ENCODE peak calls at places on chromosomes 12 and 14, in eight cellular contexts. W, D, F, X, P, N, B and E are unnamed samples.
A peak's percentile ranks its signal among the peaks of the same experiment; 100 is the strongest.

GRCh38 chr14:100440758-100441203 is 117.6 kb downstream of the SLC25A47 start:
- DNase-seq in F (no peak), P (no peak), B (no peak), W (no peak), X (no peak), N (no peak), D (no peak), E (no peak)

GRCh38 chr14:93456356-93456755 is 25.6 kb downstream of the UNC79 start:
- DNase-seq in B (peak; percentile 66), X (no peak), P (no peak), F (no peak), N (no peak), D (no peak), W (no peak), E (no peak)

GRCh38 chr12:28132398-28132797 is 57.9 kb upstream of the CCDC91 start:
- DNase-seq in N (no peak), W (no peak), F (no peak), D (no peak), P (no peak), B (no peak), X (no peak), E (no peak)

GRCh38 chr14:28301179-28301578 is 465.4 kb upstream of the FOXG1 start:
- DNase-seq in B (no peak), P (no peak), N (no peak), D (no peak), X (no peak), W (no peak), F (no peak), E (no peak)

GRCh38 chr12:26318661-26319068 is 123.3 kb downstream of the SSPN start:
- DNase-seq in N (no peak), D (no peak), W (peak; percentile 74), F (no peak), P (peak; percentile 35), B (peak; percentile 92), X (no peak), E (no peak)

GRCh38 chr14:45249847-45250575 is 3.0 kb downstream of the MIS18BP1 start:
- DNase-seq in P (no peak), F (no peak), W (peak; percentile 78), B (no peak), D (no peak), X (no peak), N (peak; percentile 86), E (no peak)

GRCh38 chr12:113070117-113070906 is 13.8 kb downstream of the DTX1 start:
- DNase-seq in W (no peak), P (no peak), X (no peak), B (no peak), F (no peak), D (no peak), N (no peak), E (no peak)

GRCh38 chr14:83638725-83639124 is 1891.2 kb upstream of the FLRT2 start:
- DNase-seq in P (no peak), X (no peak), B (no peak), D (no peak), N (no peak), W (no peak), F (no peak), E (no peak)

GRCh38 chr12:102365365-102365764 is 115.0 kb downstream of the IGF1 start:
- DNase-seq in X (no peak), D (no peak), N (no peak), F (no peak), P (no peak), B (no peak), W (no peak), E (no peak)

GRCh38 chr14:45810152-45810872 is 557.3 kb upstream of the MIS18BP1 start:
- DNase-seq in B (no peak), F (no peak), P (no peak), W (no peak), X (no peak), D (no peak), N (no peak), E (no peak)

GRCh38 chr14:38743941-38744611 is 359.0 kb downstream of the SEC23A start:
- DNase-seq in W (no peak), D (no peak), B (no peak), F (no peak), N (no peak), X (no peak), P (no peak), E (no peak)

GRCh38 chr14:36684946-36685345 is 23.3 kb downstream of the PAX9 start:
- DNase-seq in X (no peak), D (no peak), N (no peak), B (no peak), W (no peak), P (no peak), F (no peak), E (no peak)

GRCh38 chr12:98894412-98895085 is 249.5 kb downstream of the APAF1 start:
- DNase-seq in B (no peak), W (no peak), D (no peak), X (peak; percentile 56), F (no peak), P (no peak), N (no peak), E (no peak)

GRCh38 chr12:8780389-8780788 is 42.0 kb upstream of the A2ML1 start:
- DNase-seq in F (no peak), D (no peak), B (peak; percentile 40), P (peak; percentile 10), W (peak; percentile 1), N (no peak), X (no peak), E (no peak)

GRCh38 chr12:51836012-51836832 is 12.3 kb downstream of the FIGNL2 start:
- DNase-seq in W (no peak), B (no peak), P (no peak), D (no peak), F (no peak), X (no peak), N (no peak), E (no peak)

GRCh38 chr14:101027291-101027690 is 123.8 kb upstream of the RTL1 start:
- DNase-seq in B (no peak), P (no peak), W (no peak), N (no peak), D (no peak), X (peak; percentile 23), F (no peak), E (no peak)

GRCh38 chr12:130013771-130014484 is 110.1 kb upstream of the TMEM132D start:
- DNase-seq in P (peak; percentile 57), B (peak; percentile 11), F (no peak), D (peak; percentile 60), X (peak; percentile 84), N (no peak), W (no peak), E (no peak)

GRCh38 chr14:91396959-91397815 is 20.4 kb downstream of the CCDC88C start:
- DNase-seq in D (peak; percentile 45), N (no peak), P (peak; percentile 56), W (no peak), F (no peak), X (no peak), B (no peak), E (no peak)

GRCh38 chr14:75860561-75861160 is 121.1 kb downstream of the TGFB3 start:
- DNase-seq in W (no peak), N (no peak), D (no peak), P (no peak), F (no peak), X (no peak), B (no peak), E (no peak)
- TF ChIP-seq CTCF in W (no peak), N (no peak), D (peak; percentile 16), P (no peak), F (no peak), X (no peak), B (no peak), E (no peak)

DNA sequence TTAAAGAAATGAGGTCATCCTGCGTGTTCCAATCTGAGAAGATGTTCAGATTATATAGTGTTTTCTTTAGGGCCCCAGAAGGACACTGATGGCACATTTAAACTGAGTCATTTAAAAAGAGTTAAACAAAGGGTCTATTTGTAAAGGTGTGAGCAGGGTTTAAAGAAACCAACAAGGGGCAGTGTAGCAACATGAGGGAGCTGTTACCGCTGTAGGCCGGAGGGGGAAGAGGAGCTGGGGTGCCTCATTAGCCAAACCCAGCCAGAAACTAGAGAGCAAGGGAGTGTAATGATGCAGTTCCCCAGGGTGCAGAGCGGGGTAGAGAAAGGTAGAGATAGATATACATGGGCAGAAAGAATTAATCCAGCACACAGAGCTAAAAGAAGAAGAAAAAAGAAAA is 160.4 kb downstream of the TBX5 start:
- DNase-seq in B (no peak), D (no peak), F (no peak), N (no peak), X (no peak), W (no peak), P (no peak), E (no peak)
- TF ChIP-seq CTCF in B (no peak), D (no peak), F (no peak), N (no peak), X (peak; percentile 15), W (peak; percentile 27), P (no peak), E (no peak)

DNA sequence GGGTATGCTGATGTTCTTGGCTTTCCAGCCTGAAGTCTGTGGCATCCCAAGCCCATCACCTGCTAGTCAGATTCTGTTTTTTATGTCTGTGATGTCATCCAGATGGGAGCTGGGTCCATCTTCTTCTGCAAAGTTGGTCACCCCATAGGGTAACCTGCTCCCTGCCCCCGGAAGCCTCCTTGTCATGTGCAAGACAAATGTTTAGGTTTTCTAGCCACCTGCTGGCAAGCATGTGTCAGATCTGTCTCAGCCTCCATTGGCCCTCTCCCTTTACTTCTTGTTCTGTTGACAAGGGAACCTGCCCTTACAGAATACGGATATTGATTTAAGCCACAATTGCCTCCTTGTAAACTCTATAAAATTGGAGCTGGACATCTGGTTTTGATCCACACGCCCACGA is 7.4 kb downstream of the NTF3 start:
- DNase-seq in F (no peak), N (no peak), P (no peak), X (no peak), W (no peak), D (no peak), B (no peak), E (no peak)
- TF ChIP-seq CTCF in F (no peak), N (no peak), P (no peak), X (no peak), W (no peak), D (no peak), B (no peak), E (no peak)

GRCh38 chr12:78562358-78563205 is 302.0 kb upstream of the SYT1 start:
- DNase-seq in P (no peak), X (no peak), N (no peak), W (no peak), D (no peak), B (peak; percentile 9), F (no peak), E (no peak)
- TF ChIP-seq CTCF in P (peak; percentile 28), X (no peak), N (peak; percentile 22), W (peak; percentile 38), D (no peak), B (peak; percentile 39), F (no peak), E (no peak)

DNA sequence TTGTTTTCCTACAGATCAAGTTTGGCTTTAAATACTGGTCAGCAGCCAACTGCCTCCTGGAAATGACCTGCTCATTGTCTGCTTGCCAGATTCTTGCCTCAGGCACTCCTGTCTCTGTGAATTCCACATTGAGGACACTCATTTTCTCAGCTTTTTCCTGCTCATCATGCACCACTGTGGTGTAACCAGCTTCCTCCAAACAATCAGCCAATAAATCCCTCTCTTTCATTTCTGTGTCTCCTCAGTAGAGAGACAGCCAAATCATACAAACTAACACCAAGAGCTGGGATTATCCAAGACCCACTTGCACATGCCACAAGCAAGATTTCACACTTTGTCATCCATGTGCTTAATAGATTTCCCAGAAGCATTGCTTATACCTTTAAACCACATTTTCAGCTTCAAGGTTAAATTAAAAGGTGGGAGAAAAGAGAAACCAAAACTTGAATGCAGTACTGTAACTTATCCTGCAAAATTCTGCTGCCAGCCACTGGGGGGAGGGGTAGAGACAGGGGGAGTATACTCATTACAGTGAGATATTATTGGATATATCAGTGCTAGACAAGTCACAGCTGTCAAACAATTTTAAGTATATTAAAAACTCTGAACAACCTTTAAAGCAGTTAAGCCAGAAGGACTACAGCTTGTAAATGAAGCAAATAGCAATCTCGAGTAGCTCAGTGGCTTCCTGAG is 105.0 kb downstream of the PPP2R5E start:
- DNase-seq in B (peak; percentile 95), W (peak; percentile 73), F (peak; percentile 9), X (no peak), P (peak; percentile 67), D (peak; percentile 74), N (peak; percentile 90), E (peak; percentile 35)
- TF ChIP-seq CTCF in B (no peak), W (peak; percentile 26), F (no peak), X (peak; percentile 43), P (no peak), D (peak; percentile 9), N (peak; percentile 19), E (no peak)